ENCODE peak calls at places on chromosome 9, in seven cellular contexts. One of them, this sample, is unnamed.

GRCh38 chr9:23669776-23670175 is 156.3 kb downstream of the ELAVL2 start:
- DNase-seq in GM10248: no peak
- DNase-seq in neural crest cell: no peak
- DNase-seq in fibroblast of the aortic adventitia: no peak
- DNase-seq in OCI-LY7: no peak
- DNase-seq in heart right ventricle: no peak
- DNase-seq in fibroblast of pulmonary artery: no peak
- DNase-seq in this sample: no peak

GRCh38 chr9:34662544-34663295 is at the start of gene CCL27:
- DNase-seq in GM10248: no peak
- DNase-seq in fibroblast of pulmonary artery: no peak
- DNase-seq in fibroblast of the aortic adventitia: no peak
- DNase-seq in OCI-LY7: no peak
- DNase-seq in heart right ventricle: no peak
- DNase-seq in neural crest cell: no peak
- DNase-seq in this sample: no peak

GRCh38 chr9:12856608-12857007 is 81.8 kb downstream of the LURAP1L start:
- DNase-seq in fibroblast of the aortic adventitia: no peak
- DNase-seq in heart right ventricle: no peak
- DNase-seq in neural crest cell: no peak
- DNase-seq in fibroblast of pulmonary artery: no peak
- DNase-seq in GM10248: no peak
- DNase-seq in OCI-LY7: no peak
- DNase-seq in this sample: no peak

GRCh38 chr9:92189782-92190535 is 74.7 kb upstream of the SPTLC1 start:
- DNase-seq in heart right ventricle: no peak
- DNase-seq in neural crest cell: no peak
- DNase-seq in GM10248: no peak
- DNase-seq in fibroblast of pulmonary artery: no peak
- DNase-seq in fibroblast of the aortic adventitia: no peak
- DNase-seq in OCI-LY7: no peak
- DNase-seq in this sample: no peak

GRCh38 chr9:37201581-37201980 is 81.2 kb downstream of the ZCCHC7 start:
- DNase-seq in OCI-LY7: peak
- DNase-seq in neural crest cell: no peak
- DNase-seq in heart right ventricle: no peak
- DNase-seq in GM10248: no peak
- DNase-seq in fibroblast of pulmonary artery: no peak
- DNase-seq in fibroblast of the aortic adventitia: no peak
- DNase-seq in this sample: no peak

GRCh38 chr9:129198737-129199435 is 20.8 kb upstream of the IER5L start:
- DNase-seq in fibroblast of pulmonary artery: no peak
- DNase-seq in GM10248: no peak
- DNase-seq in neural crest cell: no peak
- DNase-seq in OCI-LY7: peak
- DNase-seq in fibroblast of the aortic adventitia: no peak
- DNase-seq in heart right ventricle: no peak
- DNase-seq in this sample: no peak

GRCh38 chr9:128118971-128119665 is 8.4 kb downstream of the PTGES2 start:
- DNase-seq in OCI-LY7: no peak
- DNase-seq in fibroblast of the aortic adventitia: no peak
- DNase-seq in neural crest cell: no peak
- DNase-seq in GM10248: no peak
- DNase-seq in heart right ventricle: no peak
- DNase-seq in fibroblast of pulmonary artery: no peak
- DNase-seq in this sample: no peak

GRCh38 chr9:108019821-108020220 is 530.3 kb upstream of the KLF4 start:
- DNase-seq in fibroblast of pulmonary artery: no peak
- DNase-seq in fibroblast of the aortic adventitia: no peak
- DNase-seq in neural crest cell: no peak
- DNase-seq in GM10248: no peak
- DNase-seq in heart right ventricle: no peak
- DNase-seq in OCI-LY7: no peak
- DNase-seq in this sample: no peak

GRCh38 chr9:120892748-120893584 is 16.0 kb upstream of the PHF19 start:
- DNase-seq in neural crest cell: no peak
- DNase-seq in OCI-LY7: peak
- DNase-seq in heart right ventricle: no peak
- DNase-seq in fibroblast of pulmonary artery: peak
- DNase-seq in GM10248: peak
- DNase-seq in fibroblast of the aortic adventitia: peak
- DNase-seq in this sample: no peak

GRCh38 chr9:1960696-1961095 is 54.5 kb upstream of the SMARCA2 start:
- DNase-seq in OCI-LY7: no peak
- DNase-seq in fibroblast of pulmonary artery: no peak
- DNase-seq in heart right ventricle: no peak
- DNase-seq in fibroblast of the aortic adventitia: no peak
- DNase-seq in neural crest cell: no peak
- DNase-seq in GM10248: no peak
- DNase-seq in this sample: no peak

GRCh38 chr9:4984171-4984570 is 901 bp upstream of the JAK2 start:
- DNase-seq in heart right ventricle: no peak
- DNase-seq in fibroblast of the aortic adventitia: no peak
- DNase-seq in neural crest cell: no peak
- DNase-seq in GM10248: no peak
- DNase-seq in fibroblast of pulmonary artery: no peak
- DNase-seq in OCI-LY7: no peak
- DNase-seq in this sample: no peak

GRCh38 chr9:132833451-132834130 is 44.5 kb downstream of the AK8 start:
- DNase-seq in heart right ventricle: no peak
- DNase-seq in neural crest cell: peak
- DNase-seq in OCI-LY7: no peak
- DNase-seq in fibroblast of the aortic adventitia: no peak
- DNase-seq in GM10248: no peak
- DNase-seq in fibroblast of pulmonary artery: no peak
- DNase-seq in this sample: no peak

GRCh38 chr9:14687042-14687719 is 6.1 kb downstream of the ZDHHC21 start:
- DNase-seq in fibroblast of the aortic adventitia: peak
- DNase-seq in neural crest cell: no peak
- DNase-seq in OCI-LY7: no peak
- DNase-seq in heart right ventricle: no peak
- DNase-seq in GM10248: no peak
- DNase-seq in fibroblast of pulmonary artery: peak
- DNase-seq in this sample: no peak

GRCh38 chr9:11697101-11697500 is 996.1 kb upstream of the TYRP1 start:
- DNase-seq in fibroblast of pulmonary artery: no peak
- DNase-seq in heart right ventricle: no peak
- DNase-seq in fibroblast of the aortic adventitia: no peak
- DNase-seq in neural crest cell: no peak
- DNase-seq in GM10248: no peak
- DNase-seq in OCI-LY7: no peak
- DNase-seq in this sample: no peak

GRCh38 chr9:13331320-13331719 is 51.8 kb upstream of the MPDZ start:
- DNase-seq in GM10248: no peak
- DNase-seq in fibroblast of pulmonary artery: peak
- DNase-seq in heart right ventricle: no peak
- DNase-seq in neural crest cell: no peak
- DNase-seq in fibroblast of the aortic adventitia: no peak
- DNase-seq in OCI-LY7: no peak
- DNase-seq in this sample: no peak

GRCh38 chr9:105950448-105950847 is 256.1 kb downstream of the TMEM38B start:
- DNase-seq in neural crest cell: no peak
- DNase-seq in fibroblast of pulmonary artery: no peak
- DNase-seq in heart right ventricle: no peak
- DNase-seq in OCI-LY7: no peak
- DNase-seq in GM10248: no peak
- DNase-seq in fibroblast of the aortic adventitia: no peak
- DNase-seq in this sample: no peak

GRCh38 chr9:127538849-127539258 is 73.2 kb upstream of the STXBP1 start:
- DNase-seq in heart right ventricle: no peak
- DNase-seq in GM10248: no peak
- DNase-seq in OCI-LY7: no peak
- DNase-seq in fibroblast of pulmonary artery: peak
- DNase-seq in neural crest cell: no peak
- DNase-seq in fibroblast of the aortic adventitia: peak
- DNase-seq in this sample: no peak

GRCh38 chr9:116005267-116005666 is 148.3 kb upstream of the PAPPA start:
- DNase-seq in GM10248: no peak
- DNase-seq in neural crest cell: no peak
- DNase-seq in fibroblast of the aortic adventitia: no peak
- DNase-seq in OCI-LY7: no peak
- DNase-seq in fibroblast of pulmonary artery: no peak
- DNase-seq in heart right ventricle: no peak
- DNase-seq in this sample: no peak

GRCh38 chr9:16207161-16207560 is 654.3 kb downstream of the CCDC171 start:
- DNase-seq in heart right ventricle: peak
- DNase-seq in GM10248: no peak
- DNase-seq in OCI-LY7: no peak
- DNase-seq in neural crest cell: peak
- DNase-seq in fibroblast of pulmonary artery: peak
- DNase-seq in fibroblast of the aortic adventitia: peak
- DNase-seq in this sample: no peak

GRCh38 chr9:18928711-18929110 is 104.3 kb downstream of the SAXO1 start:
- DNase-seq in OCI-LY7: no peak
- DNase-seq in neural crest cell: no peak
- DNase-seq in fibroblast of pulmonary artery: peak
- DNase-seq in fibroblast of the aortic adventitia: peak
- DNase-seq in heart right ventricle: no peak
- DNase-seq in GM10248: no peak
- DNase-seq in this sample: no peak

GRCh38 chr9:116741106-116741740 is 54.1 kb downstream of the TRIM32 start:
- DNase-seq in GM10248: no peak
- DNase-seq in fibroblast of pulmonary artery: no peak
- DNase-seq in fibroblast of the aortic adventitia: no peak
- DNase-seq in heart right ventricle: no peak
- DNase-seq in neural crest cell: no peak
- DNase-seq in OCI-LY7: no peak
- DNase-seq in this sample: no peak

GRCh38 chr9:88985616-88986015 is 5.7 kb upstream of the S1PR3 start:
- DNase-seq in heart right ventricle: no peak
- DNase-seq in fibroblast of pulmonary artery: no peak
- DNase-seq in fibroblast of the aortic adventitia: no peak
- DNase-seq in GM10248: no peak
- DNase-seq in neural crest cell: no peak
- DNase-seq in OCI-LY7: no peak
- DNase-seq in this sample: no peak

GRCh38 chr9:124251188-124251587 is 6.6 kb upstream of the NEK6 start:
- DNase-seq in fibroblast of pulmonary artery: no peak
- DNase-seq in fibroblast of the aortic adventitia: no peak
- DNase-seq in neural crest cell: no peak
- DNase-seq in GM10248: no peak
- DNase-seq in heart right ventricle: no peak
- DNase-seq in OCI-LY7: no peak
- DNase-seq in this sample: no peak

GRCh38 chr9:119114681-119115080 is 254.6 kb downstream of the BRINP1 start:
- DNase-seq in OCI-LY7: no peak
- DNase-seq in fibroblast of the aortic adventitia: no peak
- DNase-seq in GM10248: no peak
- DNase-seq in neural crest cell: no peak
- DNase-seq in fibroblast of pulmonary artery: no peak
- DNase-seq in heart right ventricle: no peak
- DNase-seq in this sample: no peak

GRCh38 chr9:20552874-20553624 is 69.2 kb downstream of the MLLT3 start:
- DNase-seq in GM10248: no peak
- DNase-seq in OCI-LY7: no peak
- DNase-seq in fibroblast of pulmonary artery: peak
- DNase-seq in neural crest cell: no peak
- DNase-seq in fibroblast of the aortic adventitia: peak
- DNase-seq in heart right ventricle: no peak
- DNase-seq in this sample: no peak
- TF ChIP-seq CTCF in GM10248: no peak
- TF ChIP-seq CTCF in OCI-LY7: peak
- TF ChIP-seq CTCF in fibroblast of pulmonary artery: peak
- TF ChIP-seq CTCF in neural crest cell: peak
- TF ChIP-seq CTCF in fibroblast of the aortic adventitia: peak
- TF ChIP-seq CTCF in heart right ventricle: peak
- TF ChIP-seq CTCF in this sample: no peak

GRCh38 chr9:137240321-137240840 is 706 bp upstream of the TUBB4B start:
- DNase-seq in fibroblast of pulmonary artery: peak
- DNase-seq in GM10248: peak
- DNase-seq in OCI-LY7: peak
- DNase-seq in neural crest cell: no peak
- DNase-seq in heart right ventricle: peak
- DNase-seq in fibroblast of the aortic adventitia: peak
- DNase-seq in this sample: no peak
- TF ChIP-seq CTCF in fibroblast of pulmonary artery: no peak
- TF ChIP-seq CTCF in GM10248: peak
- TF ChIP-seq CTCF in OCI-LY7: peak
- TF ChIP-seq CTCF in neural crest cell: no peak
- TF ChIP-seq CTCF in heart right ventricle: no peak
- TF ChIP-seq CTCF in fibroblast of the aortic adventitia: no peak
- TF ChIP-seq CTCF in this sample: no peak

DNA sequence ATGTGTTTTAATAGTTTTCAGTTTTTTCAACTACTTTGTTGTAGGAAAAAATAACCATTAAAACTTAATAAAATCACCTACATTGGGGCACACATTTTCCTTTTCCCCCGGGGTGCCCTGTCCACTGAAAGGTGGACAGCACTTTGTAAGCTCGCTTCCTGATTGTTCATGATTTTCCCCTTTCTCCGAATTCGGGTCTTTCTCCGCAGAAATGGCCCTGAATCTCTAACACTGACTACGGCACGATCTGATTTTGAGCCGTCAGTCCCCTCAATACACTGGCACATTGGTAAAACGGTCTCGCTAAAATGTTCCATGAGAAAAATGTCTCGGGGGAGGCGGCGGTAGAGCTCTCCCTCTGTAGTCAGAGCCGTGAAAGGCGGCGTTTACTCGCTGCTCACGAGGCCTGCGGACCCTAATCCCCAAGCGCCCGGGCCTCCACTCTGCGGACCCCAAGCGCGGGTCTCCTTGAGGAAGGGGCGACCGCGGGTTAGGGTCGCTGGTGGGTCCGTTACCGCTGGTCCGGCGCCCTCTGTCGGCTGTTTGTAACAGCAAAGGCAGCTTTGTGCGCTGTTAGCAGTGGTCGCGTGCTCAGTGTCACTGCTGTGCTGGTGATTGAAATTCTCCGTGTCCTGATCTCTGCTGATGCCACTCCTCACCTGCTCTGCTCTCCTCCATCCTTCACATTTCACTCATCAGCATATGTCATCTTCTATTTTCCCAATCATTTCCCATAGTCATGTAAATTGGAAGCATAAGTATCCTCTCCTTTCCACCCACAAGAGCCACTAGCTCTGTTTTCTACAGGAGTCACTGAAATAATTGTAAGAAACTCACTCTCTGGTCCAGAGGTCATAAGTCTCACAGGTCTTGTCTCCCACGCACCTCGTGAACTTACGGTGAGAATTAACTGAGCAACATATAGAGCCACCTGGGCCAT is 10.8 kb upstream of the IFNA2 start:
- DNase-seq in heart right ventricle: peak
- DNase-seq in GM10248: peak
- DNase-seq in fibroblast of pulmonary artery: peak
- DNase-seq in fibroblast of the aortic adventitia: peak
- DNase-seq in neural crest cell: peak
- DNase-seq in OCI-LY7: peak
- DNase-seq in this sample: no peak
- TF ChIP-seq CTCF in heart right ventricle: peak
- TF ChIP-seq CTCF in GM10248: peak
- TF ChIP-seq CTCF in fibroblast of pulmonary artery: peak
- TF ChIP-seq CTCF in fibroblast of the aortic adventitia: peak
- TF ChIP-seq CTCF in neural crest cell: peak
- TF ChIP-seq CTCF in OCI-LY7: peak
- TF ChIP-seq CTCF in this sample: peak

DNA sequence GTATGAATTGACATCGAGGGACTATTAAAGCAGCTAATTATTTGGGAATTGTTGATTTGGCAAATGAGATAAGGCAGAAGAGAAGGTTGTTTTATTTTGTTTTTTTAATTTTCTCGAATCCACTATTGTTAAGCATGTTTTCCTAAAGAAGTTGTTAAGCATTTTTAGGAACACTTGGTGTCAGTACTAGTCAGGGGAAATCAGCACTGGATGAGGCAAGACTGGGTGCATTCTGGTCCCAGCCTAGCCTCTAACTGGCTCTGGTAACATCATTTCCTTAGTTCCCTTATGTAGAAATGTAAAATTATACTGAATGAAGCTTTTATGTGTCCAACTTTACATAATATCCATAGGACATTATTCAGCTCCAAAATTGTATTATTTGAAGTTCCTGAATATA is 196.0 kb downstream of the PCSK5 start:
- DNase-seq in heart right ventricle: no peak
- DNase-seq in fibroblast of the aortic adventitia: peak
- DNase-seq in GM10248: no peak
- DNase-seq in neural crest cell: no peak
- DNase-seq in OCI-LY7: no peak
- DNase-seq in fibroblast of pulmonary artery: peak
- DNase-seq in this sample: no peak
- TF ChIP-seq CTCF in heart right ventricle: no peak
- TF ChIP-seq CTCF in fibroblast of the aortic adventitia: no peak
- TF ChIP-seq CTCF in GM10248: no peak
- TF ChIP-seq CTCF in neural crest cell: no peak
- TF ChIP-seq CTCF in OCI-LY7: no peak
- TF ChIP-seq CTCF in fibroblast of pulmonary artery: no peak
- TF ChIP-seq CTCF in this sample: no peak

This sample was measured in Panc1.